ENCODE peak calls at places on chromosome 17, in six cellular contexts. N, P, L, R, M and W are unnamed samples.

GRCh38 chr17:15388356-15389046 is 47.1 kb upstream of the TEKT3 start:
- ATAC-seq in L (no peak), M (no peak), P (no peak), N (no peak), R (no peak), W (no peak)

GRCh38 chr17:55274371-55275255 is 9.9 kb downstream of the HLF start:
- ATAC-seq in L (no peak), N (no peak), P (peak; percentile 12), M (no peak), R (no peak), W (no peak)

GRCh38 chr17:57370051-57370581 is 113.8 kb downstream of the MSI2 start:
- ATAC-seq in L (peak; percentile 27), P (peak; percentile 83), N (peak; percentile 19), R (peak; percentile 37), M (no peak), W (no peak)

GRCh38 chr17:82754297-82755208 is 2.7 kb downstream of the TBCD start:
- ATAC-seq in N (peak; percentile 57), M (peak; percentile 54), L (peak; percentile 38), P (no peak), R (no peak), W (no peak)

GRCh38 chr17:2867441-2868424 is 71.5 kb downstream of the RAP1GAP2 start:
- ATAC-seq in M (no peak), P (peak; percentile 86), L (peak; percentile 45), N (peak; percentile 71), R (no peak), W (no peak)

GRCh38 chr17:4389079-4389478 is 22.6 kb upstream of the UBE2G1 start:
- ATAC-seq in M (peak; percentile 38), R (peak; percentile 74), P (peak; percentile 68), L (peak; percentile 78), N (peak; percentile 96), W (no peak)

GRCh38 chr17:42586514-42587230 is 9.1 kb upstream of the PSMC3IP start:
- ATAC-seq in P (no peak), L (no peak), R (no peak), M (no peak), N (no peak), W (no peak)

GRCh38 chr17:30334421-30334820 is 564 bp upstream of the TMIGD1 start:
- ATAC-seq in L (no peak), P (no peak), M (no peak), R (no peak), N (no peak), W (no peak)

GRCh38 chr17:37774508-37774907 is 29.6 kb upstream of the HNF1B start:
- ATAC-seq in P (no peak), N (no peak), R (no peak), L (no peak), M (no peak), W (no peak)

GRCh38 chr17:50100480-50100883 is 5.3 kb downstream of the PDK2 start:
- ATAC-seq in M (no peak), L (no peak), R (no peak), N (no peak), P (no peak), W (no peak)

GRCh38 chr17:3475812-3476686 is at the start of gene ASPA:
- ATAC-seq in M (no peak), R (no peak), P (no peak), N (no peak), L (no peak), W (peak; percentile 45)

GRCh38 chr17:5587431-5588032 is 3.2 kb upstream of the NLRP1 start:
- ATAC-seq in L (peak; percentile 54), P (peak; percentile 67), M (peak; percentile 84), R (no peak), N (peak; percentile 73), W (no peak)

GRCh38 chr17:63918305-63918704 is 334 bp downstream of the GH1 start:
- ATAC-seq in R (no peak), M (no peak), N (peak; percentile 87), P (peak; percentile 70), L (no peak), W (no peak)

GRCh38 chr17:36741019-36741902 is 139.9 kb downstream of the MRM1 start:
- ATAC-seq in L (no peak), N (no peak), R (peak; percentile 37), M (no peak), P (no peak), W (no peak)

GRCh38 chr17:57875109-57876022 is 25.5 kb upstream of the MRPS23 start:
- ATAC-seq in M (peak; percentile 90), P (peak; percentile 85), R (peak; percentile 94), N (peak; percentile 75), L (peak; percentile 81), W (peak; percentile 92)

GRCh38 chr17:46793541-46793940 is 25.0 kb downstream of the WNT3 start:
- ATAC-seq in M (no peak), N (no peak), P (no peak), R (no peak), L (no peak), W (no peak)

GRCh38 chr17:29133146-29133713 is 47.0 kb downstream of the MYO18A start:
- ATAC-seq in P (peak; percentile 75), R (peak; percentile 11), M (peak; percentile 82), N (peak; percentile 88), L (peak; percentile 92), W (peak; percentile 76)

GRCh38 chr17:14119546-14119945 is 50.2 kb downstream of the COX10 start:
- ATAC-seq in L (no peak), R (no peak), P (no peak), N (no peak), M (no peak), W (no peak)

GRCh38 chr17:30477758-30478115 is 529 bp downstream of the GOSR1 start:
- ATAC-seq in L (peak; percentile 12), P (peak; percentile 28), R (peak; percentile 5), N (peak; percentile 11), M (peak; percentile 41), W (peak; percentile 16)

GRCh38 chr17:69760562-69760961 is 314.5 kb upstream of the KCNJ16 start:
- ATAC-seq in L (no peak), M (no peak), P (no peak), N (no peak), R (no peak), W (no peak)

GRCh38 chr17:65055280-65055707 is 1.2 kb downstream of the GNA13 start:
- ATAC-seq in L (no peak), N (no peak), P (peak; percentile 10), M (peak; percentile 1), R (no peak), W (no peak)

GRCh38 chr17:10756604-10757003 is 26.8 kb upstream of the TMEM220 start:
- ATAC-seq in M (no peak), N (no peak), L (no peak), P (no peak), R (no peak), W (peak; percentile 22)

GRCh38 chr17:74351552-74352210 is 10.0 kb downstream of the BTBD17 start:
- ATAC-seq in N (peak; percentile 72), R (no peak), M (peak; percentile 60), L (no peak), P (no peak), W (no peak)

GRCh38 chr17:80761421-80761871 is 216.8 kb downstream of the RPTOR start:
- ATAC-seq in P (no peak), R (no peak), M (peak; percentile 74), L (peak; percentile 90), N (no peak), W (no peak)
- H3K4me1 ChIP-seq in P (peaks cover 9% of the 10 kb centered on the region), R (peaks cover 17% of the 10 kb centered on the region), M (peaks cover 15% of the 10 kb centered on the region), L (peaks cover 43% of the 10 kb centered on the region), N (no peaks in the 10 kb centered on the region), W (no peaks in the 10 kb centered on the region)

DNA sequence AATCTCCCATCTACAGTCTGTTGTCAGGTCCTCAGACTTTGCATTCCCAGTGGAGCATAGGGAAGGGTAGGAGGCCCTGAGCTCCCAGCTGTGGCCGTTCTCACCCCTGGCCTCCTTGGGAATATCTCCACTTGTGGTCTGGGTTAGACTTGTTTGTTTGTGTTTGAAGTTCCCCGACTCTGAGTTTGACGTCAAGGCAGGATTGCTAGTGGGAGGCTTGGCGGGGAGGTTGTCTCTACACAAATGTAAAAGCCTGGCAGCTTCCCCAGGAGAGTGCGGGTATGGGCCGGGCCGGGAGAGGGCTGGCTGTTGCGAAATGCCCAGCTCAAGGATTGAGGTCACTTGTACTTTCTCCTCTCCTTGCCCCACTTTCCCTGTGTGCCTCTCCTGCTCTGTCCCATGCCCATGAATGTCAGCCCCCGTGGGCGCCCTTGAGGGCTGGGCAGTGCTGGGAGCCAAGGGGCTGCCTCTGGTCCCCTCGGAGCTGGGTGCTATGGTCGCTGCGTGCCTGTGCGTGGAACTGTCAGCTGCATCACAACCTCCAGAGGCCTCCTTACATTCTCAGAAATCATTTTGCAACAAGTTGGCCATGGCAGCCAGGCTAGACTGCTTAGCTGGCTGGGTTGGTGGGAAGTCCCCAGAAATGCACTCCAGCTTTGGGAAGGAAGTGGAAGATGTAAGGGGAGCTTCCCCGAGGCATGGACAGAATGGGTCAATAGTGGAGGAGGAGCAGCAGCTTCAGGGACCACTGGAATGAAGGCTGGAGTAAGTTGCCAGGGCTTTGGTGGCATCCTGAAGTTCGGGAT is 84.3 kb downstream of the KSR1 start:
- ATAC-seq in R (peak; percentile 91), N (peak; percentile 24), M (peak; percentile 26), P (peak; percentile 78), L (no peak), W (peak; percentile 87)
- TF ChIP-seq POLR2AphosphoS5 in R (peak; percentile 63), N (no peak), M (no peak), P (no peak), L (no peak), W (peak; percentile 42)

DNA sequence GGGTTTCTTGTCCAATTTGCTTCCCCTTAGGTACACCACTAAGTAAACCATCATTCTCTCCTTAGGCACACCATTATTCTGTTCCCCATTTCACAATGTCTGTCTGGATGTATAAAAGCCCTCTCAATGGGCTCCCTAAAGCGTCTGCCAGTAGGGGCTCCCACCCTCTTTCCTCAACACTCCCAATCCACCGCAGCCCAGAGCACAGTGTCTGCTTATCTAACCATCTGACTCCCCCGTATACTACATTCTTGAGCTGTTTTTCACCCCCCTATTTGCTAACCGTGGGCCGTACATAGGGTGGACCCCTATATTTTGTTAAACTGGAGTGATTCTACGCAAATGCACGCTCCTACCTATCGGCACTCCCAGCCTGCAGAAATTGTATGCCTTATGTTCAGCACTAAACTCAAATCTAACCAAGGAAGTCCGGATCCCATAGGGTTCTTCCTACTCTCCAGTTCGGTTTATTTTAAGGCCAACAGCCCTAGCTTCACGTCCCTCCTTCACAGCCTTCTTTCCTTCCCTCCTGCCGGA is 674 bp upstream of the PSMD3 start:
- ATAC-seq in L (peak; percentile 46), P (peak; percentile 71), M (peak; percentile 40), N (peak; percentile 72), R (peak; percentile 53), W (peak; percentile 22)
- TF ChIP-seq CTCF in L (no peak), P (no peak), M (no peak), N (peak; percentile 37), R (no peak), W (no peak)

GRCh38 chr17:40025559-40025958 is 10.3 kb downstream of the CSF3 start:
- ATAC-seq in R (no peak), L (no peak), P (no peak), M (no peak), N (no peak), W (no peak)
- H3K4me1 ChIP-seq in R (peaks cover 62% of the 10 kb centered on the region), L (peaks cover 22% of the 10 kb centered on the region), P (no peaks in the 10 kb centered on the region), M (peaks cover 12% of the 10 kb centered on the region), N (no peaks in the 10 kb centered on the region), W (peaks cover 35% of the 10 kb centered on the region)

GRCh38 chr17:8384801-8385335 is 1.9 kb upstream of the RPL26 start:
- ATAC-seq in P (no peak), R (no peak), L (no peak), N (no peak), M (no peak), W (no peak)
- TF ChIP-seq POLR2AphosphoS5 in P (no peak), R (no peak), L (no peak), N (no peak), M (no peak), W (no peak)

GRCh38 chr17:20155258-20156195 is 146.4 kb downstream of the SPECC1 start:
- ATAC-seq in L (peak; percentile 95), N (peak; percentile 92), M (peak; percentile 98), R (peak; percentile 99), P (peak; percentile 94), W (peak; percentile 99)
- TF ChIP-seq CTCF in L (no peak), N (no peak), M (no peak), R (no peak), P (no peak), W (no peak)

GRCh38 chr17:72600934-72601333 is 480.1 kb downstream of the SOX9 start:
- ATAC-seq in R (no peak), P (no peak), M (no peak), L (no peak), N (no peak), W (no peak)
- H3K4me1 ChIP-seq in R (no peaks in the 10 kb centered on the region), P (peaks cover 54% of the 10 kb centered on the region), M (peaks cover 27% of the 10 kb centered on the region), L (peaks cover 58% of the 10 kb centered on the region), N (peaks cover 12% of the 10 kb centered on the region), W (no peaks in the 10 kb centered on the region)